ENCODE peak calls at places on chromosome 7, in eight cellular contexts. J, D, L, M, N, R, Z and P are unnamed samples. For H3K9me3, the result is how much of the 10 kb centered on the place peaks cover.

GRCh38 chr7:42107484-42107883 is 129.5 kb downstream of the GLI3 start:
- DNase-seq in R (no peak), N (no peak), Z (no peak), D (no peak), M (peak), L (peak), J (no peak), P (no peak)

GRCh38 chr7:99171731-99172130 is 27.8 kb upstream of the SMURF1 start:
- DNase-seq in D (no peak), M (no peak), J (no peak), Z (no peak), N (no peak), R (no peak), L (peak), P (no peak)

GRCh38 chr7:94008537-94008936 is 4.4 kb upstream of the BET1 start:
- DNase-seq in R (no peak), J (no peak), D (no peak), Z (no peak), L (peak), M (no peak), N (no peak), P (no peak)

GRCh38 chr7:19403691-19404090 is 258.5 kb upstream of the FERD3L start:
- DNase-seq in J (no peak), L (no peak), D (no peak), R (no peak), Z (no peak), N (no peak), M (no peak), P (no peak)

GRCh38 chr7:55026086-55026790 is 7.4 kb downstream of the EGFR start:
- DNase-seq in J (no peak), N (no peak), D (no peak), L (no peak), R (no peak), M (no peak), Z (no peak), P (no peak)

GRCh38 chr7:66187894-66188293 is 17.2 kb upstream of the TPST1 start:
- DNase-seq in L (peak), Z (peak), J (no peak), N (peak), M (no peak), R (no peak), D (no peak), P (peak)

GRCh38 chr7:86904949-86905834 is 154.3 kb downstream of the ELAPOR2 start:
- DNase-seq in N (no peak), L (peak), Z (peak), M (peak), R (no peak), D (no peak), J (no peak), P (no peak)

GRCh38 chr7:135758531-135758932 is 9.9 kb upstream of the FAM180A start:
- DNase-seq in Z (no peak), R (no peak), M (peak), L (peak), N (no peak), J (no peak), D (no peak), P (peak)

GRCh38 chr7:105759670-105760548 is 116.5 kb downstream of the ATXN7L1 start:
- DNase-seq in J (peak), M (peak), Z (peak), L (peak), R (no peak), N (no peak), D (no peak), P (no peak)

GRCh38 chr7:66877577-66878300 is 43.3 kb upstream of the TMEM248 start:
- DNase-seq in L (peak), M (no peak), N (no peak), D (no peak), Z (no peak), R (no peak), J (no peak), P (no peak)

GRCh38 chr7:15305002-15305600 is 256.7 kb downstream of the AGMO start:
- DNase-seq in Z (peak), J (no peak), D (peak), R (no peak), L (peak), M (peak), N (no peak), P (no peak)

GRCh38 chr7:94216944-94217461 is 177.7 kb upstream of the COL1A2 start:
- DNase-seq in D (no peak), M (no peak), L (peak), R (no peak), Z (no peak), N (no peak), J (no peak), P (no peak)

GRCh38 chr7:45689011-45689796 is 115.0 kb downstream of the ADCY1 start:
- DNase-seq in J (no peak), D (peak), N (no peak), M (no peak), Z (no peak), R (peak), L (peak), P (no peak)

GRCh38 chr7:31054608-31055273 is 2.6 kb downstream of the ADCYAP1R1 start:
- DNase-seq in R (no peak), D (no peak), M (no peak), Z (no peak), J (no peak), L (no peak), N (no peak), P (no peak)

GRCh38 chr7:31058688-31059087 is 6.6 kb downstream of the ADCYAP1R1 start:
- DNase-seq in N (no peak), Z (no peak), D (no peak), J (no peak), L (no peak), M (no peak), R (no peak), P (no peak)

GRCh38 chr7:31055501-31055900 is 3.4 kb downstream of the ADCYAP1R1 start:
- DNase-seq in N (no peak), Z (no peak), L (no peak), D (no peak), J (no peak), R (no peak), M (no peak), P (no peak)

GRCh38 chr7:31058122-31058521 is 6.0 kb downstream of the ADCYAP1R1 start:
- DNase-seq in R (no peak), M (no peak), N (no peak), J (no peak), D (no peak), L (peak), Z (no peak), P (no peak)

DNA sequence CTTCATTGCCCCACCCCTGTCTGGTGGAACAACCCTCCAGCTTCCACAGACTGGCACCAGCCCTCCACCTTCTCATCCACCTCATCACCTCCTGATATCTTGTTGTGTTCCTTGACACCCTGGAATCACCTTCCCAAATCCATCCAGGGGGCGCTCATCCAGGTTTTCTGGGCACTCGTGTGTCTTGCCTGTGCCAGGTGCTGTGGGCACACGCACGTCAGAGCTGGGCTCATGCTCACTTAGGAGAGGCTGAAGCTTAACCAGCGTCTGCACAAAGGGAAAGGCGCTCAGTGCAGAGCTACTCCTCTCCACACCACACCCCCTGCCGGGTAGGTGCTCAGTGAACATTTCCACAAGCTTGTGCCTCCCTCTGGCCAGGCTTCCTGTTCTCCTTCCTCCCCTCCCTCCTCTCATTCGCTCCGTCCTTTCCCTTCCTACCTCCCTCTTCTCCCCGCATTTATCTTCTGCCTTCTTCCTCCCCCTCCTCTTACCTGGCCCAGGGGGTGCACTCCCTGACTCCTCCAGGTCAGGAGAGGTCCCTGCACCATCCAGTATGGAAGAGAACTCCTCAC is 4.8 kb downstream of the ADCYAP1R1 start:
- DNase-seq in M (no peak), N (no peak), R (no peak), D (no peak), L (no peak), Z (peak), J (no peak), P (no peak)
- TF ChIP-seq CTCF in M (peak), N (no peak), R (no peak), D (no peak), L (no peak), Z (no peak), J (no peak), P (no peak)

DNA sequence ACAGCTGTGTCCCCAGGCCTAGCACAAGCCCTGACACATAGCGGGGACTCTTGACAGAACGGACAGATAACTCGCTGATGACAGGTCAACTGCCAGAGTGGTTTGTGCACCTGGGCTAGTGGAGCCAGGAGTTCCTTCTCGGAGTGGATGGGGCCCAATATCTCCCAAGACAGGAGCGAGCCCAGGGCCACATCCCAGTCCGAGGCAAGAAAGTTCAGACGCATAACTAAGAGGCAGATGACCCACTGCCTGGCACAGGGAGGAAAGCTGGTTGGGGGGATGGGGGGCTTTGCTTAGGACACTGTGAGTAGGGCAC is 69.6 kb upstream of the ZNF479 start:
- DNase-seq in D (no peak), Z (no peak), L (no peak), M (no peak), J (no peak), N (no peak), R (peak), P (no peak)
- H3K9me3 ChIP-seq in D (half or more), Z (under half), L (under half), M (under half), J (under half), N (under half), R (half or more), P (under half)

DNA sequence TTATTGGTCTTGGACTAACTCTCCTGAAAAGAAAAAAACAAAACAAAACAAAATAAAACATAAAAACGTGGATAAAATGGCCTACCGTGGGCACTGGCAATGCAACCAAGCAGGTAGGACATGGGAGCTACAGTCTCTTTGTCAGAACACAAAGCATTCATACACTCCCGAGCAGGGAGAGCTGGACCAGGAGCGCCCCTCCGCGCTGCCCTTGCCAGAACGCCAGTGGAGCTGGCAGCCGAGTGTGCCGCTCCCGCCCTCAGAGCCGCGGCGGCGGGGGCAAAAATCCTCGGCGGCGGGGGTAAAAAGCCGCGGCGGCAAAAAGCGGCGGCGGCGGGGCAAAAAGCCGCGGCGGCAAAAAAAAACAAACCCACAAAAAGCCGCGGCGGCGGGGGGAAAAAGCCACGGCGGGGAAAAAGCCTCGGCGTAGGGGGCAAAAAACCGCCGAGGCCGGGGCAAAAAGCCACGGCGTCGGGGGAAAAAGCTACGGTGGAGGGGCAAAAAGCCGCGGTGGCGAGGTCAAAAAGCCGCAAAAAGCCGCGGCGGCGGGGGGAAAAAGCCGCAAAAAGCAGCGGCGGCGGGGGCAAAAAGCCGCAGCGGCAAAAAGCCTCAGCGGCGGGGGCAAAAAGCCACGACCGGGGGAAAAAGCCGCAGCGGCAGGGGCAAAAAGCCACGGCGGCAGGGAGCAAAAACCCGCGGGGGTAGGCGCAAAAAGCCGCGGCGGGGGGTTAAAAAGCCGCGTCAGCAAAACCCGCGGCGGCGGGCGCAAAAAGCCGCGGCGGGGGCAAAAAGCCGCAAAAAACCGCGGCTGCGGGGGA is 418.1 kb downstream of the ZNF716 start:
- DNase-seq in D (no peak), J (no peak), Z (no peak), R (peak), L (peak), N (no peak), M (no peak), P (no peak)
- H3K4me3 ChIP-seq in D (no peak), J (no peak), Z (no peak), R (peak), L (no peak), N (peak), M (no peak), P (no peak)

DNA sequence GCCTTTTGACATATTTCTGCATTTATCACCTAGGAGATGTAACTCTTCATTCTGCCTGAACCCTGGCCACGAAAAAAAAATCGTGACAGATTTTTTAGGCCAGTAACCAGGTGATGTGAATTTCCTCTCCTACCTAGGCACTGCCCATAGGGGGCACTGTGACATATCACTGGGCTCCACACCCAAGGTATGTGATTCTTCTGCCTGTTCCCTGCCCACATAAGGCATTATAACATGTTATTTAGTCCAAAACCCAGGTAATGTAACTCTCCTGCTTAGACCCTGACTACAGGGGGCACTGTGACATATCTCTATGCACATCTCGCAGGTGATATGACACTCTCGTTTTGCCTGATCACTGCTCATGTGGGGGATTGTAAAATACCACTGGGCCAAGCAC is 29.5 kb upstream of the ZNF107 start:
- DNase-seq in N (no peak), D (no peak), L (no peak), J (no peak), Z (no peak), R (no peak), M (no peak), P (no peak)
- TF ChIP-seq CTCF in N (peak), D (no peak), L (no peak), J (no peak), Z (no peak), R (no peak), M (no peak), P (peak)

GRCh38 chr7:157817944-157818700 is 481.3 kb downstream of the DNAJB6 start:
- DNase-seq in L (no peak), J (no peak), R (no peak), Z (no peak), N (no peak), D (no peak), M (no peak), P (no peak)
- H3K9me3 ChIP-seq in L (under half), J (under half), R (under half), Z (under half), N (under half), D (half or more), M (under half), P (under half)

GRCh38 chr7:104231054-104232046 is 23.5 kb upstream of the ORC5 start:
- DNase-seq in Z (peak), M (peak), N (no peak), D (peak), L (peak), J (peak), R (no peak), P (no peak)
- H3K4me3 ChIP-seq in Z (no peak), M (no peak), N (no peak), D (peak), L (no peak), J (no peak), R (peak), P (no peak)

DNA sequence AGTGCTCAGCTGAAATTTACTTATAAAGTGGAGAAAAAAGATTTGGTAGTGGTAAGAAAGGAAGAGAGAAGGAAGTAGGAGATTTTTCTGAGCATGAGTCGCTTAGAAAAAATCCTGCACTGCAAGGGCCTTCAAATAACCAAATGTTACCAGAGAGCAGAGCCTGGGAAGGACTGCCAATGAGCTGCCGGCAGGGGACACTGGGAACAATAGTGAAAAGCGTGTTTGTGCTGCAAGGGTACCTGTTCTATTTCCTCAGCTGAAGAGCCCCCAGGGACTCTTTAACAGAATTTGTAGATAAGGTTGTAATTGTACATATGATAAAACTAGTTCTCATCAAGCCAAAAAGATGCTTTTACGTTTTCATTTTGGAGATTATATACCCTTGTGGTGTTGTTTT is 696.3 kb upstream of the C7orf33 start:
- DNase-seq in Z (no peak), J (no peak), L (no peak), N (no peak), D (no peak), R (no peak), M (peak), P (no peak)
- TF ChIP-seq CTCF in Z (no peak), J (no peak), L (no peak), N (no peak), D (no peak), R (no peak), M (peak), P (no peak)

DNA sequence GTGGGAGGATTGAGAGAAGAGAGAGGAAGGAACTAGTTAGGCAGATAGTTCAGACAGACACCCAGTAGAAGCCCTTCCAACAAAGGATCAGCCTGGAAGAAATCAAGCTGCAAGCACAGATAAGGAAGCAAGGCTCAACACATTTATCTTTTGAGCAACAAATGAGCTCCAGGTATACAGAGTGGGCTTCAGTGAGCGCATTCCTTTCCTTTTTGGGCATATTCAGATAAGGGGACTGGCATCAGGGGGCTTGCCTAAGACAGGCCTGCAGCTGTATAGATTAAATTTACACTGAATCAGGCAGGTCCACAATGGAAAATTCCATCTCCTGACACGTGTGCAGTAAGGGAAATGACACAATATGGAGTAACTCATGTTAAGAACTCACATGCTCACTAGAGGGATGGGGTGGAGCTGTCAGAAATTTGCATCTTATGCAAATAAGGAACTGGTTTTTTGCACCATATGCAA is 147.2 kb downstream of the AKR1D1 start:
- DNase-seq in L (no peak), M (no peak), Z (no peak), D (no peak), J (no peak), R (no peak), N (no peak), P (no peak)
- H3K9me3 ChIP-seq in L (under half), M (under half), Z (under half), D (under half), J (under half), R (under half), N (under half), P (under half)

GRCh38 chr7:140061607-140061930 is 1.2 kb downstream of the PARP12 start:
- DNase-seq in R (no peak), D (no peak), M (no peak), N (no peak), Z (no peak), J (no peak), L (peak), P (no peak)
- H3K4me3 ChIP-seq in R (peak), D (no peak), M (no peak), N (peak), Z (no peak), J (peak), L (no peak), P (peak)